ENCODE peak calls at places on chromosomes 4 and X, in nine cellular contexts. V is NCI-H1105 treated with DMSO at 0.1 percent for 48 hours, C is HL-60, K is RCC 7860, L is mucosa of gallbladder, M is H4, R is GM18507, H is substantia nigra, D is fibroblast of pulmonary artery. X is an unnamed sample.

GRCh38 chr4:88027611-88028608 is 20.5 kb downstream of the PKD2 start:
- DNase-seq in M (peak; percentile 84), L (no peak), V (no peak), D (peak; percentile 74), R (no peak), K (peak; percentile 28), H (no peak), C (peak; percentile 43), X (no peak)

GRCh38 chrX:50495616-50496015 is 25.0 kb upstream of the DGKK start:
- DNase-seq in C (no peak), K (no peak), R (no peak), H (no peak), M (no peak), D (peak; percentile 0), V (no peak), L (no peak), X (no peak)

GRCh38 chrX:102604327-102604726 is 5.0 kb downstream of the ARMCX5 start:
- DNase-seq in M (no peak), C (no peak), R (no peak), D (peak; percentile 1), K (no peak), L (no peak), H (no peak), V (no peak), X (no peak)

GRCh38 chr4:121370729-121371325 is 10.0 kb downstream of the QRFPR start:
- DNase-seq in D (peak; percentile 64), L (peak; percentile 40), H (no peak), C (peak; percentile 21), M (no peak), K (peak; percentile 25), R (no peak), V (peak; percentile 29), X (peak; percentile 41)

GRCh38 chrX:17376381-17377046 is 1.5 kb downstream of the NHS start:
- DNase-seq in R (no peak), K (peak; percentile 32), L (no peak), V (peak; percentile 23), M (no peak), H (peak; percentile 7), D (no peak), C (no peak), X (no peak)

GRCh38 chr4:66691101-66691500 is 854.2 kb downstream of the CENPC start:
- DNase-seq in C (no peak), L (no peak), R (no peak), M (peak; percentile 8), H (no peak), D (no peak), V (no peak), K (no peak), X (no peak)

GRCh38 chr4:88283661-88284377 is 542 bp downstream of the PPM1K start:
- DNase-seq in V (peak; percentile 64), K (peak; percentile 29), M (peak; percentile 30), L (peak; percentile 56), C (peak; percentile 43), R (no peak), D (peak; percentile 61), H (peak; percentile 75), X (peak; percentile 76)

GRCh38 chr4:153084939-153085630 is 119.2 kb upstream of the TRIM2 start:
- DNase-seq in H (peak; percentile 79), L (peak; percentile 79), R (peak; percentile 44), K (peak; percentile 43), V (peak; percentile 27), D (peak; percentile 73), M (peak; percentile 56), C (peak; percentile 70), X (peak; percentile 76)

GRCh38 chr4:73811841-73812240 is 24.6 kb upstream of the CXCL6 start:
- DNase-seq in D (no peak), H (no peak), L (no peak), R (no peak), V (no peak), M (no peak), K (no peak), C (no peak), X (no peak)

GRCh38 chrX:38221391-38221929 is 789 bp upstream of the SRPX start:
- DNase-seq in C (no peak), K (no peak), R (no peak), M (no peak), D (no peak), V (no peak), H (no peak), L (no peak), X (no peak)

GRCh38 chr4:156536661-156537060 is 434.9 kb downstream of the PDGFC start:
- DNase-seq in L (no peak), D (no peak), C (no peak), R (no peak), M (no peak), H (no peak), V (no peak), K (no peak), X (no peak)

GRCh38 chr4:86482296-86482695 is 111.8 kb upstream of the PTPN13 start:
- DNase-seq in H (no peak), R (no peak), K (no peak), D (no peak), C (no peak), V (no peak), L (no peak), M (no peak), X (no peak)

GRCh38 chr4:14653338-14653737 is 348.9 kb upstream of the CPEB2 start:
- DNase-seq in V (no peak), K (no peak), C (no peak), M (no peak), R (no peak), H (no peak), D (no peak), L (no peak), X (no peak)

GRCh38 chr4:64747919-64748715 is 338.9 kb upstream of the TECRL start:
- DNase-seq in C (no peak), L (no peak), K (no peak), H (no peak), V (no peak), D (no peak), M (no peak), R (no peak), X (no peak)

GRCh38 chrX:104324871-104325585 is 70.3 kb upstream of the ESX1 start:
- DNase-seq in H (no peak), C (no peak), R (no peak), K (peak; percentile 30), V (no peak), L (no peak), M (no peak), D (no peak), X (no peak)

GRCh38 chr4:126890994-126891393 is 741.8 kb upstream of the INTU start:
- DNase-seq in C (no peak), M (no peak), R (no peak), V (no peak), H (no peak), K (no peak), L (no peak), D (no peak), X (no peak)

GRCh38 chr4:5708171-5708828 is at the start of gene EVC2:
- DNase-seq in V (no peak), C (no peak), L (peak; percentile 55), R (no peak), M (no peak), K (no peak), H (peak; percentile 19), D (peak; percentile 66), X (no peak)

GRCh38 chr4:150244600-150244999 is 166.4 kb downstream of the DCLK2 start:
- DNase-seq in K (peak; percentile 55), D (peak; percentile 51), L (no peak), V (peak; percentile 12), M (peak; percentile 52), R (no peak), C (no peak), H (no peak), X (no peak)

GRCh38 chr4:26330946-26331345 is 10.1 kb downstream of the RBPJ start:
- DNase-seq in R (no peak), K (peak; percentile 77), H (no peak), V (no peak), C (peak; percentile 48), M (no peak), D (no peak), L (no peak), X (no peak)

GRCh38 chr4:127048371-127049085 is 584.2 kb upstream of the INTU start:
- DNase-seq in M (no peak), H (no peak), R (no peak), K (no peak), V (no peak), D (no peak), C (no peak), L (no peak), X (no peak)

GRCh38 chrX:109475174-109475891 is 6.6 kb downstream of the GUCY2F start:
- DNase-seq in H (peak; percentile 32), D (peak; percentile 64), M (peak; percentile 48), C (peak; percentile 32), V (peak; percentile 63), R (no peak), K (no peak), L (peak; percentile 34), X (no peak)